ENCODE peak calls at places on chromosomes 11 and 22, in five cellular contexts. H is thoracic aorta, J is fibroblast of lung, Z is adrenal gland, U is keratinocyte. E is an unnamed sample.

GRCh38 chr11:113440816-113441215 is 34.4 kb downstream of the DRD2 start:
- DNase-seq in H (no peak), J (no peak), Z (no peak), U (no peak), E (no peak)

GRCh38 chr11:79269923-79270322 is 170.9 kb downstream of the TENM4 start:
- DNase-seq in H (no peak), J (no peak), Z (no peak), U (no peak), E (no peak)

GRCh38 chr11:32333335-32333991 is 101.9 kb downstream of the WT1 start:
- DNase-seq in H (no peak), J (peak; percentile 64), Z (peak; percentile 59), U (no peak), E (peak; percentile 75)

GRCh38 chr11:33452806-33453205 is 195.6 kb downstream of the HIPK3 start:
- DNase-seq in H (no peak), J (peak; percentile 96), Z (peak; percentile 15), U (no peak), E (no peak)

GRCh38 chr22:17912942-17913704 is 111.2 kb downstream of the MICAL3 start:
- DNase-seq in H (no peak), J (no peak), Z (no peak), U (no peak), E (no peak)

GRCh38 chr11:69509381-69509780 is 27.9 kb downstream of the LINC01488 start:
- DNase-seq in H (no peak), J (no peak), Z (no peak), U (no peak), E (peak; percentile 30)

GRCh38 chr22:45911601-45912271 is 65.2 kb downstream of the WNT7B start:
- DNase-seq in H (no peak), J (peak; percentile 18), Z (peak; percentile 19), U (peak; percentile 25), E (no peak)

GRCh38 chr11:41056892-41057569 is 402.4 kb downstream of the LRRC4C start:
- DNase-seq in H (no peak), J (no peak), Z (no peak), U (no peak), E (no peak)

GRCh38 chr11:6657346-6657745 is 1.7 kb upstream of the DCHS1 start:
- DNase-seq in H (no peak), J (no peak), Z (no peak), U (no peak), E (no peak)

GRCh38 chr11:72683782-72684200 is 9.6 kb upstream of the PDE2A start:
- DNase-seq in H (no peak), J (no peak), Z (peak; percentile 69), U (no peak), E (peak; percentile 63)

GRCh38 chr22:33054276-33054675 is 3.9 kb downstream of the SYN3 start:
- DNase-seq in H (no peak), J (no peak), Z (no peak), U (no peak), E (no peak)

GRCh38 chr22:39525658-39525975 is 5.3 kb downstream of the ATF4 start:
- DNase-seq in H (no peak), J (no peak), Z (no peak), U (no peak), E (no peak)

GRCh38 chr11:88979641-88980040 is 86.1 kb downstream of the GRM5 start:
- DNase-seq in H (no peak), J (peak; percentile 91), Z (no peak), U (no peak), E (no peak)

GRCh38 chr22:31496735-31497146 is 405 bp downstream of the SFI1 start:
- DNase-seq in H (no peak), J (no peak), Z (peak; percentile 39), U (no peak), E (peak; percentile 49)

GRCh38 chr11:60872952-60873524 is 5.7 kb downstream of the ZP1 start:
- DNase-seq in H (no peak), J (peak; percentile 86), Z (peak; percentile 64), U (no peak), E (no peak)

GRCh38 chr11:111935331-111936044 is 1.7 kb upstream of the DIXDC1 start:
- DNase-seq in H (no peak), J (no peak), Z (peak; percentile 81), U (no peak), E (peak; percentile 75)

GRCh38 chr22:30245181-30245984 is 1.2 kb downstream of the LIF start:
- DNase-seq in H (no peak), J (no peak), Z (no peak), U (no peak), E (no peak)

GRCh38 chr11:83249972-83250593 is 36.1 kb downstream of the CCDC90B start:
- DNase-seq in H (no peak), J (peak; percentile 46), Z (peak; percentile 16), U (no peak), E (no peak)

GRCh38 chr11:122748968-122749687 is 89.2 kb upstream of the CRTAM start:
- DNase-seq in H (no peak), J (peak; percentile 97), Z (peak; percentile 66), U (peak; percentile 57), E (no peak)

GRCh38 chr22:38881464-38881871 is 9.5 kb upstream of the CBX6 start:
- DNase-seq in H (no peak), J (peak; percentile 55), Z (peak; percentile 85), U (no peak), E (no peak)

DNA sequence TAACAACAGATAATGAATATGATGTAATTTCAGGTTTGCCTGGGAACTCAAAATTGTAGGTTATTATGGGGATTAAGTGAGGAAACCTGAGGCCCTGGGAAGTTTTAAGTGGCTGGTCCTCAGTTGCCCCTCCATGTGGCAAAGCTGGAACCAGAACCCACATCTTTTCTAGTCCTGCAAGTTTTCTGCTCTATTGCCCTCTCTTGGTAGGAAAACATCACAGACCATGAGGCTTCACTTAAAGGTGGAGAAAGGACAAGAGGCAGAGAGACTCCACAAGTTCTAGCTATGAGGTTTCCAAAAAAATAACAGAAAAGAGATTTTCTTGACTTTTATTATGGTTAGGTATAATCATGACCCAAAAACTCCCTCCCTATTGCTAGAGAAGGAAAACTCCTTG is 115.5 kb upstream of the DDI1 start:
- DNase-seq in H (no peak), J (no peak), Z (no peak), U (no peak), E (no peak)
- TF ChIP-seq CTCF in H (no peak), J (no peak), Z (no peak), U (no peak), E (no peak)

GRCh38 chr11:1207451-1208360 is 15.2 kb upstream of the MUC5B start:
- DNase-seq in H (no peak), J (no peak), Z (no peak), U (no peak), E (peak; percentile 17)
- H3K27me3 ChIP-seq in H (no peaks in the 10 kb centered on the region), J (no peaks in the 10 kb centered on the region), Z (peaks cover 7% of the 10 kb centered on the region), U (no peaks in the 10 kb centered on the region), E (no peaks in the 10 kb centered on the region)

GRCh38 chr11:118907749-118908106 is 18.0 kb downstream of the BCL9L start:
- DNase-seq in H (no peak), J (no peak), Z (no peak), U (no peak), E (no peak)
- H3K4me1 ChIP-seq in H (peaks cover 42% of the 10 kb centered on the region), J (peaks cover 46% of the 10 kb centered on the region), Z (peaks cover 40% of the 10 kb centered on the region), U (peaks cover 51% of the 10 kb centered on the region), E (no peaks in the 10 kb centered on the region)

GRCh38 chr11:1024597-1025409 is 11.7 kb downstream of the MUC6 start:
- DNase-seq in H (no peak), J (no peak), Z (no peak), U (no peak), E (no peak)

GRCh38 chr11:1023811-1024596 is 12.5 kb downstream of the MUC6 start:
- DNase-seq in H (no peak), J (no peak), Z (no peak), U (no peak), E (no peak)

GRCh38 chr11:1022908-1023810 is 13.4 kb downstream of the MUC6 start:
- DNase-seq in H (no peak), J (no peak), Z (no peak), U (no peak), E (no peak)

GRCh38 chr11:1020211-1020905 is 16.2 kb downstream of the MUC6 start:
- DNase-seq in H (no peak), J (no peak), Z (no peak), U (no peak), E (no peak)

DNA sequence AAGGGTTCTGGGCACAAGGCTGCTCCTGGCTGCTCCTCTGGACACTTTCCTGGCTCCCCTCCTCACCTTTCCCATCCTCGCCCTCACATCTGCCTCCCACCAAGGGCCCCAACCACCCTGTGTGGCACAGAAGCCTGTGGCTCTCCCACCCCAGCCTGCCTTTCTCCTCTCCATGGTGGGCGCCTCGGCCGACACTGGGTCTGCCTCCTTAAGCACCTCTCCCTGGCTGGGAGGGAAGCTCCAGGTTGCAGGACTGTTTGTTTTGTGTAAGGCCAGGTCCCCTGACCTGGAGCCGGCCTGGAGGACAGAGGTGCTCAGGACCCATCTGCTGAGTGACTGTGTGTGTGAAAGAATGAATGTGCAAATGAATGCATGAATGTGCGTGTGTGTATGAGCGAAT is 14.1 kb downstream of the MUC6 start:
- DNase-seq in H (no peak), J (no peak), Z (no peak), U (no peak), E (no peak)
- TF ChIP-seq CTCF in H (no peak), J (no peak), Z (no peak), U (no peak), E (no peak)

DNA sequence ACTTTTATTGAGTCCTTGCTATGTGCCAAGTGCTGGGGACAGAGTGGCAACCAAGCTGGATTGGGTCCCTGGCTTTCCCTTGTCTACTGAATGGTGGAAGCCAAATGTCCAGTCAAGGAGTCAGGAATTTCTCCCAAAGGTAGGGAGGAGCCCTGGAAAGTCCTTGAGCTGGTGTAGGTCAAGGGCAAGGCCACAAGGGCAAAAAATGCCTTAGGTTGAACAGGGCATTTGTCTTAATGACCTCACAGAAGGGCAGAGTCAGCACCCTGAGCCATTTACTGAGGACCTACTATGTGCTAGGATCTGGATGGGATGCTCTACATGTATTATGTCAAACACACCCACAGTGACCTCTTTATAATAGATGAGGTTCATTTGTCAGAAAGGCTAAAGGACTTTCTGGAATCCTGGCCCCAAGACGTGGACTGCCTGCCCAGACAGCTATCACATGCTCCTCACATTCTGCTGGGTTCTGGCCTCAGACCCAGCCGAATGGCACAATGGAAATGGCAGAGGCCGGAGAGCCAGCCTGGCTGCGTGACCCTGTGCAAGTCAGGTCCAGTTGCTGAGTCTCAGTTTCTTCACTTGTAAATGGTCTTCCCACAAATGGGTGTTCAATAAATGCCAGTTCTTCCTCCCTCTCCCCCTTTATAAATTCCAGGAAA is 17.7 kb downstream of the MOGAT2 start:
- DNase-seq in H (no peak), J (no peak), Z (no peak), U (no peak), E (no peak)
- H3K27me3 ChIP-seq in H (no peaks in the 10 kb centered on the region), J (peaks cover 12% of the 10 kb centered on the region), Z (no peaks in the 10 kb centered on the region), U (peaks cover 9% of the 10 kb centered on the region), E (no peaks in the 10 kb centered on the region)

E was measured in right lobe of liver.